ENCODE peak calls at places on chromosome 19, in eight cellular contexts. One of them, this sample, is unnamed.

GRCh38 chr19:42277821-42278809 is 9.1 kb downstream of the CIC start:
- DNase-seq in sigmoid colon: peak
- DNase-seq in K562: no peak
- DNase-seq in H1: no peak
- DNase-seq in stomach: no peak
- DNase-seq in suprapubic skin: peak
- DNase-seq in upper lobe of left lung: peak
- DNase-seq in esophagus muscularis mucosa: no peak
- DNase-seq in this sample: no peak

GRCh38 chr19:449916-450315 is 10.9 kb downstream of the SHC2 start:
- DNase-seq in sigmoid colon: no peak
- DNase-seq in K562: no peak
- DNase-seq in H1: no peak
- DNase-seq in stomach: no peak
- DNase-seq in suprapubic skin: no peak
- DNase-seq in upper lobe of left lung: no peak
- DNase-seq in esophagus muscularis mucosa: no peak
- DNase-seq in this sample: no peak

GRCh38 chr19:58108546-58108817 is 10.5 kb upstream of the ZSCAN18 start:
- DNase-seq in sigmoid colon: no peak
- DNase-seq in K562: no peak
- DNase-seq in H1: no peak
- DNase-seq in stomach: no peak
- DNase-seq in suprapubic skin: no peak
- DNase-seq in upper lobe of left lung: no peak
- DNase-seq in esophagus muscularis mucosa: no peak
- DNase-seq in this sample: no peak

GRCh38 chr19:16385821-16386220 is 61.2 kb downstream of the KLF2 start:
- DNase-seq in sigmoid colon: no peak
- DNase-seq in K562: no peak
- DNase-seq in H1: no peak
- DNase-seq in stomach: no peak
- DNase-seq in suprapubic skin: no peak
- DNase-seq in upper lobe of left lung: no peak
- DNase-seq in esophagus muscularis mucosa: no peak
- DNase-seq in this sample: no peak

GRCh38 chr19:8607386-8607785 is 3.1 kb downstream of the ADAMTS10 start:
- DNase-seq in sigmoid colon: no peak
- DNase-seq in K562: no peak
- DNase-seq in H1: no peak
- DNase-seq in stomach: no peak
- DNase-seq in suprapubic skin: no peak
- DNase-seq in upper lobe of left lung: no peak
- DNase-seq in esophagus muscularis mucosa: no peak
- DNase-seq in this sample: no peak

GRCh38 chr19:53541971-53542370 is 4.0 kb downstream of the ZNF331 start:
- DNase-seq in sigmoid colon: no peak
- DNase-seq in K562: no peak
- DNase-seq in H1: no peak
- DNase-seq in stomach: no peak
- DNase-seq in suprapubic skin: no peak
- DNase-seq in upper lobe of left lung: no peak
- DNase-seq in esophagus muscularis mucosa: no peak
- DNase-seq in this sample: no peak

GRCh38 chr19:34676697-34677385 is at the start of gene SCGB2B2:
- DNase-seq in sigmoid colon: no peak
- DNase-seq in K562: no peak
- DNase-seq in H1: no peak
- DNase-seq in stomach: no peak
- DNase-seq in suprapubic skin: peak
- DNase-seq in upper lobe of left lung: peak
- DNase-seq in esophagus muscularis mucosa: no peak
- DNase-seq in this sample: no peak

GRCh38 chr19:459724-460511 is 915 bp downstream of the SHC2 start:
- DNase-seq in sigmoid colon: peak
- DNase-seq in K562: peak
- DNase-seq in H1: no peak
- DNase-seq in stomach: peak
- DNase-seq in suprapubic skin: no peak
- DNase-seq in upper lobe of left lung: peak
- DNase-seq in esophagus muscularis mucosa: no peak
- DNase-seq in this sample: peak

GRCh38 chr19:852136-853013 is at the start of gene ELANE:
- DNase-seq in sigmoid colon: no peak
- DNase-seq in K562: no peak
- DNase-seq in H1: no peak
- DNase-seq in stomach: no peak
- DNase-seq in suprapubic skin: no peak
- DNase-seq in upper lobe of left lung: no peak
- DNase-seq in esophagus muscularis mucosa: no peak
- DNase-seq in this sample: no peak

GRCh38 chr19:47049307-47049700 is 880 bp upstream of the TMEM160 start:
- DNase-seq in sigmoid colon: no peak
- DNase-seq in K562: no peak
- DNase-seq in H1: no peak
- DNase-seq in stomach: no peak
- DNase-seq in suprapubic skin: no peak
- DNase-seq in upper lobe of left lung: no peak
- DNase-seq in esophagus muscularis mucosa: no peak
- DNase-seq in this sample: no peak

GRCh38 chr19:39428309-39429112 is 7.2 kb downstream of the RPS16 start:
- DNase-seq in sigmoid colon: peak
- DNase-seq in K562: no peak
- DNase-seq in H1: no peak
- DNase-seq in stomach: peak
- DNase-seq in suprapubic skin: no peak
- DNase-seq in upper lobe of left lung: peak
- DNase-seq in esophagus muscularis mucosa: no peak
- DNase-seq in this sample: peak

GRCh38 chr19:8126511-8126910 is 22.9 kb downstream of the FBN3 start:
- DNase-seq in sigmoid colon: no peak
- DNase-seq in K562: no peak
- DNase-seq in H1: no peak
- DNase-seq in stomach: no peak
- DNase-seq in suprapubic skin: no peak
- DNase-seq in upper lobe of left lung: no peak
- DNase-seq in esophagus muscularis mucosa: no peak
- DNase-seq in this sample: no peak

GRCh38 chr19:16587031-16588023 is 15.1 kb upstream of the SLC35E1 start:
- DNase-seq in sigmoid colon: no peak
- DNase-seq in K562: no peak
- DNase-seq in H1: no peak
- DNase-seq in stomach: no peak
- DNase-seq in suprapubic skin: no peak
- DNase-seq in upper lobe of left lung: peak
- DNase-seq in esophagus muscularis mucosa: no peak
- DNase-seq in this sample: peak

GRCh38 chr19:934865-935422 is 9.1 kb downstream of the ARID3A start:
- DNase-seq in sigmoid colon: peak
- DNase-seq in K562: no peak
- DNase-seq in H1: no peak
- DNase-seq in stomach: peak
- DNase-seq in suprapubic skin: peak
- DNase-seq in upper lobe of left lung: peak
- DNase-seq in esophagus muscularis mucosa: peak
- DNase-seq in this sample: peak

GRCh38 chr19:45103200-45103624 is 10.2 kb downstream of the PPP1R37 start:
- DNase-seq in sigmoid colon: peak
- DNase-seq in K562: no peak
- DNase-seq in H1: no peak
- DNase-seq in stomach: no peak
- DNase-seq in suprapubic skin: no peak
- DNase-seq in upper lobe of left lung: peak
- DNase-seq in esophagus muscularis mucosa: no peak
- DNase-seq in this sample: no peak

GRCh38 chr19:48711106-48711662 is 8.3 kb downstream of the MAMSTR start:
- DNase-seq in sigmoid colon: no peak
- DNase-seq in K562: no peak
- DNase-seq in H1: no peak
- DNase-seq in stomach: no peak
- DNase-seq in suprapubic skin: no peak
- DNase-seq in upper lobe of left lung: no peak
- DNase-seq in esophagus muscularis mucosa: no peak
- DNase-seq in this sample: no peak

GRCh38 chr19:48713041-48713863 is 6.3 kb downstream of the MAMSTR start:
- DNase-seq in sigmoid colon: no peak
- DNase-seq in K562: peak
- DNase-seq in H1: no peak
- DNase-seq in stomach: no peak
- DNase-seq in suprapubic skin: no peak
- DNase-seq in upper lobe of left lung: no peak
- DNase-seq in esophagus muscularis mucosa: no peak
- DNase-seq in this sample: no peak

GRCh38 chr19:48713864-48714755 is 5.4 kb downstream of the MAMSTR start:
- DNase-seq in sigmoid colon: peak
- DNase-seq in K562: peak
- DNase-seq in H1: peak
- DNase-seq in stomach: peak
- DNase-seq in suprapubic skin: peak
- DNase-seq in upper lobe of left lung: peak
- DNase-seq in esophagus muscularis mucosa: peak
- DNase-seq in this sample: peak

GRCh38 chr19:48703316-48703715 is 7.5 kb downstream of the FUT2 start:
- DNase-seq in sigmoid colon: no peak
- DNase-seq in K562: no peak
- DNase-seq in H1: no peak
- DNase-seq in stomach: no peak
- DNase-seq in suprapubic skin: no peak
- DNase-seq in upper lobe of left lung: no peak
- DNase-seq in esophagus muscularis mucosa: no peak
- DNase-seq in this sample: no peak

GRCh38 chr19:48708471-48708870 is 11.1 kb downstream of the MAMSTR start:
- DNase-seq in sigmoid colon: no peak
- DNase-seq in K562: no peak
- DNase-seq in H1: no peak
- DNase-seq in stomach: no peak
- DNase-seq in suprapubic skin: no peak
- DNase-seq in upper lobe of left lung: no peak
- DNase-seq in esophagus muscularis mucosa: no peak
- DNase-seq in this sample: no peak
- TF ChIP-seq POLR2AphosphoS5 in sigmoid colon: no peak
- TF ChIP-seq POLR2AphosphoS5 in K562: no peak
- TF ChIP-seq POLR2AphosphoS5 in H1: no peak
- TF ChIP-seq POLR2AphosphoS5 in stomach: no peak
- TF ChIP-seq POLR2AphosphoS5 in suprapubic skin: no peak
- TF ChIP-seq POLR2AphosphoS5 in upper lobe of left lung: no peak
- TF ChIP-seq POLR2AphosphoS5 in esophagus muscularis mucosa: no peak
- TF ChIP-seq POLR2AphosphoS5 in this sample: no peak

GRCh38 chr19:18502633-18503294 is 19.1 kb downstream of the ELL start:
- DNase-seq in sigmoid colon: peak
- DNase-seq in K562: no peak
- DNase-seq in H1: no peak
- DNase-seq in stomach: no peak
- DNase-seq in suprapubic skin: no peak
- DNase-seq in upper lobe of left lung: peak
- DNase-seq in esophagus muscularis mucosa: no peak
- DNase-seq in this sample: peak
- TF ChIP-seq EP300 in sigmoid colon: no peak
- TF ChIP-seq EP300 in K562: no peak
- TF ChIP-seq EP300 in H1: no peak
- TF ChIP-seq EP300 in stomach: no peak
- TF ChIP-seq EP300 in suprapubic skin: no peak
- TF ChIP-seq EP300 in upper lobe of left lung: no peak
- TF ChIP-seq EP300 in esophagus muscularis mucosa: no peak
- TF ChIP-seq EP300 in this sample: no peak

GRCh38 chr19:12194827-12195500 is 32.1 kb downstream of the ZNF136 start:
- DNase-seq in sigmoid colon: peak
- DNase-seq in K562: no peak
- DNase-seq in H1: no peak
- DNase-seq in stomach: peak
- DNase-seq in suprapubic skin: peak
- DNase-seq in upper lobe of left lung: peak
- DNase-seq in esophagus muscularis mucosa: peak
- DNase-seq in this sample: peak
- TF ChIP-seq POLR2A in sigmoid colon: no peak
- TF ChIP-seq POLR2A in K562: no peak
- TF ChIP-seq POLR2A in H1: no peak
- TF ChIP-seq POLR2A in stomach: no peak
- TF ChIP-seq POLR2A in suprapubic skin: no peak
- TF ChIP-seq POLR2A in upper lobe of left lung: peak
- TF ChIP-seq POLR2A in esophagus muscularis mucosa: peak
- TF ChIP-seq POLR2A in this sample: peak

GRCh38 chr19:48397263-48397635 is 3.8 kb downstream of the GRIN2D start:
- DNase-seq in sigmoid colon: no peak
- DNase-seq in K562: no peak
- DNase-seq in H1: no peak
- DNase-seq in stomach: no peak
- DNase-seq in suprapubic skin: peak
- DNase-seq in upper lobe of left lung: no peak
- DNase-seq in esophagus muscularis mucosa: no peak
- DNase-seq in this sample: no peak

GRCh38 chr19:48400018-48400742 is 6.7 kb downstream of the GRIN2D start:
- DNase-seq in sigmoid colon: peak
- DNase-seq in K562: peak
- DNase-seq in H1: peak
- DNase-seq in stomach: peak
- DNase-seq in suprapubic skin: no peak
- DNase-seq in upper lobe of left lung: no peak
- DNase-seq in esophagus muscularis mucosa: no peak
- DNase-seq in this sample: peak

GRCh38 chr19:48396871-48397176 is 3.4 kb downstream of the GRIN2D start:
- DNase-seq in sigmoid colon: no peak
- DNase-seq in K562: no peak
- DNase-seq in H1: no peak
- DNase-seq in stomach: no peak
- DNase-seq in suprapubic skin: no peak
- DNase-seq in upper lobe of left lung: no peak
- DNase-seq in esophagus muscularis mucosa: no peak
- DNase-seq in this sample: no peak

GRCh38 chr19:48397636-48398328 is 4.3 kb downstream of the GRIN2D start:
- DNase-seq in sigmoid colon: no peak
- DNase-seq in K562: no peak
- DNase-seq in H1: no peak
- DNase-seq in stomach: no peak
- DNase-seq in suprapubic skin: peak
- DNase-seq in upper lobe of left lung: no peak
- DNase-seq in esophagus muscularis mucosa: no peak
- DNase-seq in this sample: no peak

DNA sequence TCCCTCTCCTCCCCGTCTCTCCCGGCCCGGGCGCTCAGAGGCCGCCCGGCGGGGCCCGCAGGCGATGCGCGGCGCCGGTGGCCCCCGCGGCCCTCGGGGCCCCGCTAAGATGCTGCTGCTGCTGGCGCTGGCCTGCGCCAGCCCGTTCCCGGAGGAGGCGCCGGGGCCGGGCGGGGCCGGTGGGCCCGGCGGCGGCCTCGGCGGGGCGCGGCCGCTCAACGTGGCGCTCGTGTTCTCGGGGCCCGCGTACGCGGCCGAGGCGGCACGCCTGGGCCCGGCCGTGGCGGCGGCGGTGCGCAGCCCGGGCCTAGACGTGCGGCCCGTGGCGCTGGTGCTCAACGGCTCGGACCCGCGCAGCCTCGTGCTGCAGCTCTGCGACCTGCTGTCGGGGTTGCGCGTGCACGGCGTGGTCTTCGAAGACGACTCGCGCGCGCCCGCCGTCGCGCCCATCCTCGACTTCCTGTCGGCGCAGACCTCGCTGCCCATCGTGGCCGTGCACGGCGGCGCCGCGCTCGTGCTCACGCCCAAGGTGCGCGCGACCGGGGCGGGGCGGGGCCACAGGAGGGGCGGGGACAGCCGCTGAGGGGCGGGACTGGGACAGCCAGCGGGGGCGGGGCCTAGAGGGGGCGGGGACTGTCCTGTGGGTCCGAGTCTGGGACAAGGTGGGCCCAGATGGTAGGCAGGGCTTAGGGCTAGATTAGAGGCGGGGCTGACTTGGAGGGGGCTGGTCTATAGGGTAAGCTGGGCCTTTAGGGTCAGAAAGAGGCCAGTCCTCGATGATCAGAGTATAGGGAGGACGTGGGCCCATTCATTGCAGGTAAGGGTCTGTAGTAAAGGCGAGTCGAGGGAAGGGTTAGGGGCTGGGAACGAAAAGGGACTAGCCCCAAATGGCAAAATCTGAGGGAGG is 5.1 kb downstream of the GRIN2D start:
- DNase-seq in sigmoid colon: peak
- DNase-seq in K562: peak
- DNase-seq in H1: peak
- DNase-seq in stomach: peak
- DNase-seq in suprapubic skin: peak
- DNase-seq in upper lobe of left lung: peak
- DNase-seq in esophagus muscularis mucosa: no peak
- DNase-seq in this sample: peak
- TF ChIP-seq POLR2AphosphoS5 in sigmoid colon: no peak
- TF ChIP-seq POLR2AphosphoS5 in K562: peak
- TF ChIP-seq POLR2AphosphoS5 in H1: peak
- TF ChIP-seq POLR2AphosphoS5 in stomach: no peak
- TF ChIP-seq POLR2AphosphoS5 in suprapubic skin: no peak
- TF ChIP-seq POLR2AphosphoS5 in upper lobe of left lung: no peak
- TF ChIP-seq POLR2AphosphoS5 in esophagus muscularis mucosa: peak
- TF ChIP-seq POLR2AphosphoS5 in this sample: peak

This sample was measured in transverse colon.